ENCODE peak calls at places on chromosomes 5 and 9, in four cellular contexts. Q, J, R and O are unnamed samples.

GRCh38 chr5:153562189-153562588 is 71.7 kb downstream of the GRIA1 start:
- DNase-seq in J (no peak), Q (no peak), R (no peak), O (no peak)

GRCh38 chr9:87567047-87567446 is 69.4 kb downstream of the DAPK1 start:
- DNase-seq in R (no peak), Q (peak), J (no peak), O (no peak)

GRCh38 chr9:15942806-15943424 is 390.1 kb downstream of the CCDC171 start:
- DNase-seq in R (no peak), Q (no peak), J (no peak), O (no peak)

GRCh38 chr5:128038641-128039040 is 44.9 kb upstream of the SLC12A2 start:
- DNase-seq in J (no peak), Q (no peak), R (no peak), O (no peak)

GRCh38 chr5:127564002-127564769 is 46.7 kb downstream of the PRRC1 start:
- DNase-seq in R (no peak), Q (peak), J (peak), O (peak)

GRCh38 chr5:1502046-1502736 is 21.6 kb downstream of the LPCAT1 start:
- DNase-seq in J (no peak), R (peak), Q (peak), O (peak)

GRCh38 chr5:111757582-111758283 is 739 bp upstream of the NREP start:
- DNase-seq in J (peak), R (peak), Q (peak), O (peak)

GRCh38 chr9:14278291-14278721 is 35.6 kb downstream of the NFIB start:
- DNase-seq in Q (no peak), J (no peak), R (no peak), O (no peak)

GRCh38 chr5:77725646-77726045 is 50.5 kb downstream of the TBCA start:
- DNase-seq in J (no peak), Q (no peak), R (no peak), O (no peak)

GRCh38 chr5:19855031-19855430 is 133.0 kb downstream of the CDH18 start:
- DNase-seq in J (no peak), R (no peak), Q (no peak), O (no peak)

GRCh38 chr5:170483701-170484458 is 19.9 kb upstream of the KCNIP1 start:
- DNase-seq in J (no peak), R (no peak), Q (no peak), O (no peak)

GRCh38 chr9:3732077-3733038 is 206.6 kb upstream of the RFX3 start:
- DNase-seq in J (peak), Q (no peak), R (no peak), O (peak)

GRCh38 chr5:79821-80220 is 12.1 kb upstream of the PLEKHG4B start:
- DNase-seq in J (no peak), R (no peak), Q (no peak), O (peak)

GRCh38 chr9:34431661-34432060 is 26.7 kb downstream of the FAM219A start:
- DNase-seq in J (no peak), Q (peak), R (no peak), O (no peak)

GRCh38 chr5:169020102-169020501 is 280.8 kb downstream of the SLIT3 start:
- DNase-seq in J (no peak), Q (no peak), R (no peak), O (no peak)

GRCh38 chr5:178469011-178469974 is 120.9 kb downstream of the COL23A1 start:
- DNase-seq in J (no peak), R (no peak), Q (no peak), O (no peak)

GRCh38 chr5:166379515-166379914 is 1911.9 kb upstream of the WWC1 start:
- DNase-seq in Q (no peak), J (no peak), R (no peak), O (no peak)

GRCh38 chr9:107739601-107740082 is 250.1 kb upstream of the KLF4 start:
- DNase-seq in J (no peak), R (peak), Q (peak), O (no peak)

GRCh38 chr5:118224546-118224945 is 763.8 kb downstream of the DTWD2 start:
- DNase-seq in Q (no peak), R (no peak), J (no peak), O (no peak)